ENCODE peak calls at places on chromosomes 4 and X, in six cellular contexts. One of them, this sample, is unnamed.

GRCh38 chr4:14415146-14415545 is 587.1 kb upstream of the CPEB2 start:
- DNase-seq in lower leg skin: no peak
- DNase-seq in psoas muscle: no peak
- DNase-seq in HFFc6: no peak
- DNase-seq in activated naive CD8-positive, alpha-beta T cell treated with anti-CD3 and anti-CD28 coated beads, Interleukin-2, amount 50 U/mL, for 24 hours: no peak
- DNase-seq in transverse colon: no peak
- DNase-seq in this sample: no peak

GRCh38 chrX:21926527-21927278 is 13.8 kb upstream of the SMS start:
- DNase-seq in lower leg skin: no peak
- DNase-seq in psoas muscle: no peak
- DNase-seq in HFFc6: peak
- DNase-seq in activated naive CD8-positive, alpha-beta T cell treated with anti-CD3 and anti-CD28 coated beads, Interleukin-2, amount 50 U/mL, for 24 hours: no peak
- DNase-seq in transverse colon: no peak
- DNase-seq in this sample: peak

GRCh38 chr4:80204433-80204832 is 7.1 kb downstream of the PRDM8 start:
- DNase-seq in lower leg skin: no peak
- DNase-seq in psoas muscle: no peak
- DNase-seq in HFFc6: no peak
- DNase-seq in activated naive CD8-positive, alpha-beta T cell treated with anti-CD3 and anti-CD28 coated beads, Interleukin-2, amount 50 U/mL, for 24 hours: no peak
- DNase-seq in transverse colon: no peak
- DNase-seq in this sample: no peak

GRCh38 chrX:39308126-39308525 is 506.9 kb downstream of the MID1IP1 start:
- DNase-seq in lower leg skin: no peak
- DNase-seq in psoas muscle: no peak
- DNase-seq in HFFc6: no peak
- DNase-seq in activated naive CD8-positive, alpha-beta T cell treated with anti-CD3 and anti-CD28 coated beads, Interleukin-2, amount 50 U/mL, for 24 hours: no peak
- DNase-seq in transverse colon: no peak
- DNase-seq in this sample: no peak

GRCh38 chrX:145727476-145727875 is 90.2 kb upstream of the SLITRK2 start:
- DNase-seq in lower leg skin: no peak
- DNase-seq in psoas muscle: no peak
- DNase-seq in HFFc6: no peak
- DNase-seq in activated naive CD8-positive, alpha-beta T cell treated with anti-CD3 and anti-CD28 coated beads, Interleukin-2, amount 50 U/mL, for 24 hours: no peak
- DNase-seq in transverse colon: no peak
- DNase-seq in this sample: no peak

GRCh38 chr4:6121941-6122340 is 78.4 kb downstream of the JAKMIP1 start:
- DNase-seq in lower leg skin: peak
- DNase-seq in psoas muscle: no peak
- DNase-seq in HFFc6: no peak
- DNase-seq in activated naive CD8-positive, alpha-beta T cell treated with anti-CD3 and anti-CD28 coated beads, Interleukin-2, amount 50 U/mL, for 24 hours: no peak
- DNase-seq in transverse colon: no peak
- DNase-seq in this sample: no peak

GRCh38 chrX:125977851-125978250 is 188.2 kb downstream of the DCAF12L2 start:
- DNase-seq in lower leg skin: no peak
- DNase-seq in psoas muscle: no peak
- DNase-seq in HFFc6: no peak
- DNase-seq in activated naive CD8-positive, alpha-beta T cell treated with anti-CD3 and anti-CD28 coated beads, Interleukin-2, amount 50 U/mL, for 24 hours: no peak
- DNase-seq in transverse colon: no peak
- DNase-seq in this sample: no peak

GRCh38 chr4:83267121-83267834 is 17.3 kb downstream of the COQ2 start:
- DNase-seq in lower leg skin: no peak
- DNase-seq in psoas muscle: no peak
- DNase-seq in HFFc6: no peak
- DNase-seq in activated naive CD8-positive, alpha-beta T cell treated with anti-CD3 and anti-CD28 coated beads, Interleukin-2, amount 50 U/mL, for 24 hours: no peak
- DNase-seq in transverse colon: no peak
- DNase-seq in this sample: peak

GRCh38 chr4:125658773-125659172 is 344.0 kb downstream of the FAT4 start:
- DNase-seq in lower leg skin: no peak
- DNase-seq in psoas muscle: no peak
- DNase-seq in HFFc6: no peak
- DNase-seq in activated naive CD8-positive, alpha-beta T cell treated with anti-CD3 and anti-CD28 coated beads, Interleukin-2, amount 50 U/mL, for 24 hours: no peak
- DNase-seq in transverse colon: no peak
- DNase-seq in this sample: no peak

GRCh38 chrX:68932611-68933010 is 103.8 kb downstream of the EFNB1 start:
- DNase-seq in lower leg skin: no peak
- DNase-seq in psoas muscle: peak
- DNase-seq in HFFc6: no peak
- DNase-seq in activated naive CD8-positive, alpha-beta T cell treated with anti-CD3 and anti-CD28 coated beads, Interleukin-2, amount 50 U/mL, for 24 hours: no peak
- DNase-seq in transverse colon: peak
- DNase-seq in this sample: no peak

GRCh38 chrX:43456906-43457305 is 199.2 kb upstream of the MAOA start:
- DNase-seq in lower leg skin: no peak
- DNase-seq in psoas muscle: no peak
- DNase-seq in HFFc6: no peak
- DNase-seq in activated naive CD8-positive, alpha-beta T cell treated with anti-CD3 and anti-CD28 coated beads, Interleukin-2, amount 50 U/mL, for 24 hours: no peak
- DNase-seq in transverse colon: no peak
- DNase-seq in this sample: no peak

This sample was measured in AG20443.